ENCODE peak calls at places on chromosomes 12 and 14, in four cellular contexts. C, R, P and I are unnamed samples.
A peak's percentile ranks its signal among the peaks of the same experiment; 100 is the strongest.

GRCh38 chr12:131085125-131085815 is 131.6 kb downstream of the ADGRD1 start:
- DNase-seq in C (no peak), R (no peak), P (no peak), I (no peak)

GRCh38 chr14:80955434-80955939 is at the start of gene TSHR:
- DNase-seq in C (no peak), R (no peak), P (no peak), I (no peak)

GRCh38 chr12:75936525-75937450 is 94.8 kb downstream of the PHLDA1 start:
- DNase-seq in C (no peak), R (no peak), P (no peak), I (no peak)

GRCh38 chr12:13945641-13946040 is 35.8 kb downstream of the GRIN2B start:
- DNase-seq in C (no peak), R (no peak), P (no peak), I (no peak)

GRCh38 chr12:27781680-27782079 is 1.6 kb upstream of the MANSC4 start:
- DNase-seq in C (no peak), R (no peak), P (no peak), I (peak; percentile 38)

GRCh38 chr14:25150934-25151790 is 101.2 kb upstream of the STXBP6 start:
- DNase-seq in C (peak; percentile 53), R (no peak), P (peak; percentile 10), I (peak; percentile 17)

GRCh38 chr12:110253176-110253575 is 27.9 kb upstream of the ATP2A2 start:
- DNase-seq in C (no peak), R (no peak), P (no peak), I (no peak)

GRCh38 chr14:37546621-37547447 is 48.2 kb downstream of the FOXA1 start:
- DNase-seq in C (peak; percentile 61), R (no peak), P (no peak), I (no peak)

GRCh38 chr14:93986972-93987371 is 10.1 kb upstream of the CCDC197 start:
- DNase-seq in C (no peak), R (no peak), P (no peak), I (no peak)

GRCh38 chr14:104933721-104934379 is 9.2 kb downstream of the PLD4 start:
- DNase-seq in C (no peak), R (no peak), P (no peak), I (no peak)

GRCh38 chr14:59037620-59038019 is 150.8 kb upstream of the DAAM1 start:
- DNase-seq in C (no peak), R (no peak), P (no peak), I (no peak)

GRCh38 chr12:2449586-2449985 is 345.2 kb upstream of the FKBP4 start:
- DNase-seq in C (no peak), R (no peak), P (no peak), I (no peak)

GRCh38 chr12:94260717-94261116 is 112.3 kb downstream of the PLXNC1 start:
- DNase-seq in C (no peak), R (no peak), P (no peak), I (no peak)

GRCh38 chr12:49825360-49825970 is 2.7 kb downstream of the NCKAP5L start:
- DNase-seq in C (no peak), R (no peak), P (no peak), I (no peak)

GRCh38 chr12:52267699-52268098 is 6.7 kb upstream of the KRT86 start:
- DNase-seq in C (no peak), R (peak; percentile 15), P (no peak), I (no peak)

GRCh38 chr12:93032748-93033147 is 103.7 kb upstream of the EEA1 start:
- DNase-seq in C (no peak), R (no peak), P (no peak), I (no peak)

GRCh38 chr12:120257041-120257821 is 8.3 kb downstream of the PXN start:
- DNase-seq in C (no peak), R (no peak), P (peak; percentile 87), I (no peak)

GRCh38 chr12:132125736-132126135 is 18.4 kb downstream of the DDX51 start:
- DNase-seq in C (no peak), R (no peak), P (no peak), I (no peak)

GRCh38 chr14:68819260-68819691 is 26.4 kb upstream of the ZFP36L1 start:
- DNase-seq in C (no peak), R (no peak), P (peak; percentile 91), I (no peak)

GRCh38 chr14:73795974-73796373 is 55.7 kb upstream of the PTGR2 start:
- DNase-seq in C (no peak), R (no peak), P (peak; percentile 82), I (no peak)

GRCh38 chr12:55875704-55876103 is 33.0 kb upstream of the MMP19 start:
- DNase-seq in C (no peak), R (no peak), P (no peak), I (no peak)

GRCh38 chr12:52517888-52518287 is 2.3 kb downstream of the KRT5 start:
- DNase-seq in C (no peak), R (no peak), P (no peak), I (no peak)

GRCh38 chr14:105124837-105125222 is 43.7 kb downstream of the JAG2 start:
- DNase-seq in C (no peak), R (no peak), P (no peak), I (no peak)